ENCODE peak calls at places on chromosomes 2 and 18, in four cellular contexts. Z is DND-41, W is fibroblast of lung, F is endothelial cell of umbilical vein. D is an unnamed sample.

GRCh38 chr2:200901459-200902072 is 12.4 kb downstream of the NIF3L1 start:
- DNase-seq in Z (peak; percentile 82), W (peak; percentile 90), F (peak; percentile 91), D (peak; percentile 88)

GRCh38 chr18:70415823-70416488 is 127.1 kb downstream of the SOCS6 start:
- DNase-seq in Z (no peak), W (no peak), F (no peak), D (no peak)

GRCh38 chr2:179991344-179991743 is 15.8 kb downstream of the CWC22 start:
- DNase-seq in Z (no peak), W (no peak), F (no peak), D (no peak)

GRCh38 chr2:17363846-17364245 is 154.4 kb downstream of the RAD51AP2 start:
- DNase-seq in Z (no peak), W (no peak), F (no peak), D (no peak)

GRCh38 chr2:127599211-127599610 is 46.7 kb upstream of the GPR17 start:
- DNase-seq in Z (no peak), W (no peak), F (peak; percentile 8), D (no peak)

GRCh38 chr18:31648966-31649429 is 35.4 kb downstream of the B4GALT6 start:
- DNase-seq in Z (no peak), W (peak; percentile 23), F (peak; percentile 42), D (no peak)

GRCh38 chr18:9366126-9366714 is 31.6 kb downstream of the TWSG1 start:
- DNase-seq in Z (no peak), W (peak; percentile 44), F (peak; percentile 79), D (peak; percentile 38)

GRCh38 chr2:10036095-10036879 is 7.1 kb upstream of the KLF11 start:
- DNase-seq in Z (peak; percentile 16), W (peak; percentile 50), F (peak; percentile 80), D (no peak)

GRCh38 chr2:71843391-71843850 is 304.2 kb downstream of the CYP26B1 start:
- DNase-seq in Z (no peak), W (peak; percentile 66), F (peak; percentile 73), D (no peak)

GRCh38 chr2:109447251-109447661 is 166.5 kb downstream of the SEPTIN10 start:
- DNase-seq in Z (no peak), W (peak; percentile 86), F (peak; percentile 15), D (no peak)

GRCh38 chr2:45851576-45852304 is 200.3 kb downstream of the PRKCE start:
- DNase-seq in Z (no peak), W (peak; percentile 58), F (no peak), D (no peak)

GRCh38 chr2:228102949-228103348 is 78.5 kb downstream of the SPHKAP start:
- DNase-seq in Z (no peak), W (no peak), F (no peak), D (no peak)

GRCh38 chr18:78069784-78070664 is 820.4 kb downstream of the GALR1 start:
- DNase-seq in Z (no peak), W (no peak), F (no peak), D (no peak)

GRCh38 chr2:207135340-207135739 is 30.4 kb downstream of the KLF7 start:
- DNase-seq in Z (no peak), W (peak; percentile 35), F (peak; percentile 86), D (no peak)

GRCh38 chr2:144517825-144518699 is 1.9 kb downstream of the ZEB2 start:
- DNase-seq in Z (no peak), W (peak; percentile 53), F (no peak), D (no peak)

GRCh38 chr2:219219781-219220532 is 1.2 kb upstream of the ABCB6 start:
- DNase-seq in Z (no peak), W (no peak), F (no peak), D (no peak)

GRCh38 chr18:3452750-3453539 is 3.0 kb downstream of the TGIF1 start:
- DNase-seq in Z (no peak), W (peak; percentile 48), F (peak; percentile 49), D (no peak)

GRCh38 chr2:136310005-136310495 is 192.1 kb upstream of the CXCR4 start:
- DNase-seq in Z (no peak), W (no peak), F (no peak), D (no peak)

GRCh38 chr18:13266208-13267100 is 47.9 kb downstream of the LDLRAD4 start:
- DNase-seq in Z (no peak), W (no peak), F (no peak), D (no peak)

GRCh38 chr2:230716588-230716987 is 3.9 kb downstream of the CAB39 start:
- DNase-seq in Z (no peak), W (no peak), F (no peak), D (no peak)

GRCh38 chr2:11898576-11898975 is 152.1 kb downstream of the LPIN1 start:
- DNase-seq in Z (no peak), W (no peak), F (no peak), D (no peak)

GRCh38 chr2:677056-677949 is at the start of gene TMEM18:
- DNase-seq in Z (peak; percentile 96), W (peak; percentile 100), F (peak; percentile 98), D (peak; percentile 96)

GRCh38 chr2:49186050-49186648 is 31.8 kb upstream of the FSHR start:
- DNase-seq in Z (no peak), W (no peak), F (no peak), D (no peak)

GRCh38 chr2:168904358-168904757 is 3.3 kb downstream of the G6PC2 start:
- DNase-seq in Z (no peak), W (no peak), F (no peak), D (no peak)

GRCh38 chr18:7723558-7723957 is 156.4 kb downstream of the PTPRM start:
- DNase-seq in Z (no peak), W (no peak), F (no peak), D (no peak)

GRCh38 chr2:241161646-241162281 is 11.5 kb downstream of the PPP1R7 start:
- DNase-seq in Z (no peak), W (peak; percentile 88), F (no peak), D (no peak)

GRCh38 chr2:129768485-129769258 is 210.8 kb upstream of the RAB6C start:
- DNase-seq in Z (no peak), W (no peak), F (no peak), D (no peak)

GRCh38 chr2:237547841-237548416 is 18.4 kb upstream of the PRLH start:
- DNase-seq in Z (no peak), W (peak; percentile 4), F (no peak), D (no peak)

GRCh38 chr2:105592288-105592687 is 152.4 kb upstream of the NCK2 start:
- DNase-seq in Z (no peak), W (no peak), F (no peak), D (no peak)

GRCh38 chr2:179180242-179180641 is 84.4 kb downstream of the SESTD1 start:
- DNase-seq in Z (no peak), W (no peak), F (no peak), D (no peak)

GRCh38 chr18:35029103-35029502 is 12.1 kb upstream of the MAPRE2 start:
- DNase-seq in Z (no peak), W (peak; percentile 66), F (no peak), D (no peak)
- H3K4me3 ChIP-seq in Z (no peak overlapping the region), W (no peak overlapping the region), F (no peak overlapping the region), D (no peak overlapping the region)

DNA sequence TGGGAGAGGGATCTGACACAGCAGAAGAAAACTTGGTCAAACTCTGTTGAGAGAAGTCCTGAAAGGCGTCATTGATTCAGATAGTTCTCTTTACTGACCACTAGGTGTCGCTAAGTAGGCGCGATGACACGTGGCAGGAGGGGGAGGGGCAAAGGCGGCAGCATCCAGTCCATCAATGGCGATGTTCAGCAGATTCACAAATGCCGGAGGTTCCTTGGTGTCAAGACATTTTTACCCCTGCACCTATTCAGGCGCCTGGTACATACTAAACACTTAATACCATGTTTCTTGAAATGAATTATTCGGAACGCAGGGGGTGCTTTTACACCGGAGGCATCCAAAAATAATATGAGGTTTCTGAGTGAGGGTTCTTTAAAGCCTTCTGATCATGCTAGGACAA is 3.0 kb upstream of the PLEK start:
- DNase-seq in Z (peak; percentile 74), W (peak; percentile 70), F (peak; percentile 58), D (peak; percentile 70)
- H3K4me1 ChIP-seq in Z (peaks cover 7% of the 10 kb centered on the region), W (no peaks in the 10 kb centered on the region), F (no peaks in the 10 kb centered on the region), D (peaks cover 2% of the 10 kb centered on the region)

GRCh38 chr2:54365661-54366060 is 90.5 kb upstream of the SPTBN1 start:
- DNase-seq in Z (no peak), W (no peak), F (no peak), D (no peak)
- H3K9ac ChIP-seq in Z (no peak overlapping the region), W (no peak overlapping the region), F (no peak overlapping the region), D (no peak overlapping the region)

GRCh38 chr2:133726906-133727305 is 158.6 kb upstream of the NCKAP5 start:
- DNase-seq in Z (no peak), W (peak; percentile 32), F (peak; percentile 31), D (no peak)
- H3K4me3 ChIP-seq in Z (no peak overlapping the region), W (peak overlapping the region; percentile 42), F (no peak overlapping the region), D (no peak overlapping the region)

GRCh38 chr2:97868986-97869721 is 126.6 kb downstream of the TMEM131 start:
- DNase-seq in Z (no peak), W (peak; percentile 94), F (peak; percentile 95), D (peak; percentile 50)
- H3K4me1 ChIP-seq in Z (peaks cover 32% of the 10 kb centered on the region), W (peaks cover 14% of the 10 kb centered on the region), F (peaks cover 29% of the 10 kb centered on the region), D (no peaks in the 10 kb centered on the region)

D was measured in NT2/D1.